ENCODE peak calls at places on chromosomes 6 and 20, in ten cellular contexts. A, G, Y, V, H, E, L, Z, K and N are unnamed samples.

GRCh38 chr6:145814035-145814500 is 527 bp downstream of the FBXO30 start:
- DNase-seq in A (peak), G (peak), Y (no peak), V (no peak), H (peak), E (no peak), L (peak), Z (no peak), K (peak), N (peak)

GRCh38 chr6:154951400-154952200 is 43.5 kb upstream of the TIAM2 start:
- DNase-seq in A (peak), G (no peak), Y (no peak), V (no peak), H (peak), E (no peak), L (no peak), Z (no peak), K (peak), N (no peak)

GRCh38 chr6:34493344-34493743 is 27.5 kb downstream of the PACSIN1 start:
- DNase-seq in A (no peak), G (no peak), Y (no peak), V (no peak), H (no peak), E (no peak), L (no peak), Z (no peak), K (no peak), N (no peak)

GRCh38 chr6:129120856-129121255 is 237.9 kb downstream of the LAMA2 start:
- DNase-seq in A (no peak), G (no peak), Y (no peak), V (no peak), H (no peak), E (no peak), L (no peak), Z (no peak), K (no peak), N (no peak)

GRCh38 chr6:160174681-160175080 is 53.1 kb downstream of the SLC22A1 start:
- DNase-seq in A (no peak), G (no peak), Y (no peak), V (no peak), H (no peak), E (no peak), L (no peak), Z (no peak), K (no peak), N (no peak)

GRCh38 chr20:3751664-3752385 is 15.7 kb downstream of the ADISSP start:
- DNase-seq in A (no peak), G (peak), Y (no peak), V (peak), H (peak), E (no peak), L (no peak), Z (no peak), K (no peak), N (peak)

GRCh38 chr6:27599859-27600532 is 127.1 kb upstream of the ZNF184 start:
- DNase-seq in A (no peak), G (no peak), Y (no peak), V (no peak), H (no peak), E (no peak), L (no peak), Z (no peak), K (no peak), N (no peak)

GRCh38 chr6:45843848-45844521 is 171.7 kb downstream of the CLIC5 start:
- DNase-seq in A (no peak), G (peak), Y (no peak), V (no peak), H (no peak), E (no peak), L (no peak), Z (no peak), K (no peak), N (no peak)

GRCh38 chr6:114297135-114297534 is 45.7 kb downstream of the HS3ST5 start:
- DNase-seq in A (no peak), G (no peak), Y (no peak), V (no peak), H (no peak), E (no peak), L (no peak), Z (no peak), K (no peak), N (no peak)

GRCh38 chr6:33029297-33030184 is 20.1 kb upstream of the HLA-DOA start:
- DNase-seq in A (no peak), G (peak), Y (peak), V (no peak), H (peak), E (no peak), L (no peak), Z (no peak), K (peak), N (no peak)

GRCh38 chr6:71982385-71982784 is 96.0 kb downstream of the RIMS1 start:
- DNase-seq in A (no peak), G (no peak), Y (no peak), V (no peak), H (no peak), E (no peak), L (no peak), Z (no peak), K (no peak), N (no peak)

GRCh38 chr6:26216015-26216885 is 129.0 kb downstream of the HFE start:
- DNase-seq in A (peak), G (peak), Y (peak), V (peak), H (peak), E (peak), L (peak), Z (no peak), K (peak), N (peak)

GRCh38 chr6:41896280-41896679 is 1.1 kb upstream of the USP49 start:
- DNase-seq in A (no peak), G (no peak), Y (no peak), V (no peak), H (no peak), E (no peak), L (no peak), Z (no peak), K (peak), N (no peak)